ENCODE peak calls at places on chromosomes 7 and 10, in six cellular contexts. X is mesenchymal stem cell, J is GM23248, Y is astrocyte, D is upper lobe of left lung, L is PC-3. A is an unnamed sample.

GRCh38 chr10:84308021-84308420 is 20.4 kb upstream of the CCSER2 start:
- DNase-seq in X (no peak), J (no peak), Y (peak; percentile 8), D (no peak), L (no peak), A (no peak)

GRCh38 chr10:124745678-124746077 is 1.5 kb upstream of the FAM53B start:
- DNase-seq in X (peak; percentile 75), J (peak; percentile 66), Y (no peak), D (no peak), L (peak; percentile 76), A (peak; percentile 40)

GRCh38 chr10:94879214-94879613 is 59.2 kb upstream of the CYP2C9 start:
- DNase-seq in X (no peak), J (no peak), Y (no peak), D (no peak), L (no peak), A (no peak)

GRCh38 chr10:102777696-102778530 is 34.2 kb downstream of the WBP1L start:
- DNase-seq in X (no peak), J (no peak), Y (no peak), D (no peak), L (no peak), A (no peak)

GRCh38 chr10:103660364-103661197 is 167.1 kb downstream of the NEURL1 start:
- DNase-seq in X (no peak), J (peak; percentile 74), Y (no peak), D (no peak), L (no peak), A (peak; percentile 26)

GRCh38 chr7:48366096-48366495 is 194.8 kb downstream of the ABCA13 start:
- DNase-seq in X (no peak), J (no peak), Y (peak; percentile 3), D (no peak), L (peak; percentile 78), A (no peak)

GRCh38 chr7:121620206-121620605 is 224.1 kb upstream of the FAM3C start:
- DNase-seq in X (no peak), J (no peak), Y (no peak), D (no peak), L (no peak), A (no peak)

GRCh38 chr7:133003052-133003910 is 78.6 kb downstream of the CHCHD3 start:
- DNase-seq in X (peak; percentile 33), J (no peak), Y (no peak), D (no peak), L (no peak), A (no peak)

GRCh38 chr10:103763374-103764202 is 91.8 kb downstream of the SH3PXD2A start:
- DNase-seq in X (peak; percentile 34), J (peak; percentile 36), Y (no peak), D (no peak), L (no peak), A (no peak)

GRCh38 chr10:19628767-19629443 is 187.3 kb upstream of the PLXDC2 start:
- DNase-seq in X (peak; percentile 39), J (peak; percentile 56), Y (peak; percentile 12), D (no peak), L (no peak), A (no peak)

GRCh38 chr10:63166742-63167258 is 33.7 kb downstream of the NRBF2 start:
- DNase-seq in X (peak; percentile 85), J (peak; percentile 82), Y (peak; percentile 56), D (no peak), L (peak; percentile 99), A (peak; percentile 10)

GRCh38 chr10:61503051-61503450 is 49.9 kb upstream of the TMEM26 start:
- DNase-seq in X (no peak), J (peak; percentile 85), Y (peak; percentile 43), D (no peak), L (peak; percentile 55), A (no peak)

GRCh38 chr7:1057416-1058291 is 13.3 kb downstream of the GPR146 start:
- DNase-seq in X (no peak), J (no peak), Y (no peak), D (no peak), L (no peak), A (no peak)

GRCh38 chr10:74771054-74771453 is 55.3 kb upstream of the KAT6B start:
- DNase-seq in X (no peak), J (no peak), Y (no peak), D (no peak), L (no peak), A (no peak)

GRCh38 chr7:2701832-2702593 is 14.0 kb downstream of the AMZ1 start:
- DNase-seq in X (no peak), J (peak; percentile 91), Y (no peak), D (no peak), L (no peak), A (no peak)

GRCh38 chr7:127905491-127906330 is 125.5 kb downstream of the LRRC4 start:
- DNase-seq in X (peak; percentile 61), J (peak; percentile 69), Y (peak; percentile 54), D (no peak), L (peak; percentile 16), A (no peak)

GRCh38 chr10:97827778-97828291 is 21.8 kb upstream of the GOLGA7B start:
- DNase-seq in X (no peak), J (peak; percentile 56), Y (no peak), D (no peak), L (peak; percentile 48), A (no peak)

GRCh38 chr7:68547794-68548193 is 1050.5 kb upstream of the AUTS2 start:
- DNase-seq in X (peak; percentile 11), J (no peak), Y (no peak), D (no peak), L (no peak), A (no peak)

GRCh38 chr7:18356195-18356645 is 139.3 kb upstream of the HDAC9 start:
- DNase-seq in X (peak; percentile 57), J (peak; percentile 56), Y (peak; percentile 15), D (no peak), L (peak; percentile 43), A (no peak)

GRCh38 chr10:104317195-104318095 is 20.8 kb downstream of the ITPRIP start:
- DNase-seq in X (peak; percentile 53), J (peak; percentile 88), Y (peak; percentile 59), D (no peak), L (peak; percentile 56), A (no peak)

GRCh38 chr10:42428534-42428933 is 209.8 kb downstream of the ZNF33B start:
- DNase-seq in X (no peak), J (peak; percentile 28), Y (no peak), D (no peak), L (peak; percentile 66), A (no peak)

DNA sequence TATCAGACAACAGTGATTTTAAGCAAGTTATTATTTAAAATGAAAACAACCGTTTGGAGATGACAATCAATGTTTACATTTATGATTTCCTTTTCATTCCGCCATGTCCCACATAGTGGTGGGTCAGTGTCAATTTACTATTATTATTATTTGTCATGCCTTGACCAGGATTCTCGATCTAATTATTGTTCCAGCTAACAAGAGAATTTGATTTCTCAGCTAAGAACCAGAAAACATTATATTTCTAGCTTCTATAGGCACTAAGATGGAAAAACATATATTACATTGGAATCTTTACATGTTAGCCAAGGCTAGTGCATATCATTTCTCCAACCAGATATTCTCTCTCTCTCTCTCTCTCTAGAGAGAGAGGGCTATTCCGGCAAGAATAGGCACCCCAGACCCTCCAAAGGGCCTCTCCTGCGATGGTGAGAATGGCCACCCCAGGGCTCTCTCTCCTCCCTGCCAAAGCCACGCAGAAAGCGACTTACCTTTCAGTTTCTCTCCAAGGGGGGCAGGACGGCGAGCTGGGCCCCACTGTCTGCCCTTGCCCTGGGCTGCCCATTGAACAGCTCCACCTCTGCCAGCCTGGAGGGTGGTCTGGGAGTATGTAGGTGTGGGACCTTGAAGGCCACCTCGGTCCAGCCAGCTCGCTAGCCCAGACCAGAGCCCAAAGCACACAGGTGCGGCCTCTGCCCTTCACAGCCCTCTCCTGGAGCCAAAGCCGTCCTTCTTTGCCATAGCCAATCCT is 2.4 kb downstream of the HOXA3 start:
- DNase-seq in X (no peak), J (no peak), Y (no peak), D (no peak), L (peak; percentile 26), A (peak; percentile 23)
- H3K27me3 ChIP-seq in X (peaks cover 53% of the 10 kb centered on the region), J (no peaks in the 10 kb centered on the region), Y (peaks cover 95% of the 10 kb centered on the region), D (peaks cover 52% of the 10 kb centered on the region), L (no peaks in the 10 kb centered on the region), A (no peaks in the 10 kb centered on the region)

GRCh38 chr10:3714957-3715356 is 70.1 kb downstream of the KLF6 start:
- DNase-seq in X (no peak), J (no peak), Y (no peak), D (no peak), L (no peak), A (no peak)

GRCh38 chr10:3719024-3719843 is 65.8 kb downstream of the KLF6 start:
- DNase-seq in X (no peak), J (no peak), Y (no peak), D (no peak), L (no peak), A (peak; percentile 39)

GRCh38 chr10:3716093-3716492 is 68.9 kb downstream of the KLF6 start:
- DNase-seq in X (no peak), J (no peak), Y (peak; percentile 58), D (no peak), L (peak; percentile 35), A (no peak)

GRCh38 chr10:3723706-3724225 is 61.2 kb downstream of the KLF6 start:
- DNase-seq in X (no peak), J (peak; percentile 23), Y (peak; percentile 85), D (no peak), L (no peak), A (no peak)

DNA sequence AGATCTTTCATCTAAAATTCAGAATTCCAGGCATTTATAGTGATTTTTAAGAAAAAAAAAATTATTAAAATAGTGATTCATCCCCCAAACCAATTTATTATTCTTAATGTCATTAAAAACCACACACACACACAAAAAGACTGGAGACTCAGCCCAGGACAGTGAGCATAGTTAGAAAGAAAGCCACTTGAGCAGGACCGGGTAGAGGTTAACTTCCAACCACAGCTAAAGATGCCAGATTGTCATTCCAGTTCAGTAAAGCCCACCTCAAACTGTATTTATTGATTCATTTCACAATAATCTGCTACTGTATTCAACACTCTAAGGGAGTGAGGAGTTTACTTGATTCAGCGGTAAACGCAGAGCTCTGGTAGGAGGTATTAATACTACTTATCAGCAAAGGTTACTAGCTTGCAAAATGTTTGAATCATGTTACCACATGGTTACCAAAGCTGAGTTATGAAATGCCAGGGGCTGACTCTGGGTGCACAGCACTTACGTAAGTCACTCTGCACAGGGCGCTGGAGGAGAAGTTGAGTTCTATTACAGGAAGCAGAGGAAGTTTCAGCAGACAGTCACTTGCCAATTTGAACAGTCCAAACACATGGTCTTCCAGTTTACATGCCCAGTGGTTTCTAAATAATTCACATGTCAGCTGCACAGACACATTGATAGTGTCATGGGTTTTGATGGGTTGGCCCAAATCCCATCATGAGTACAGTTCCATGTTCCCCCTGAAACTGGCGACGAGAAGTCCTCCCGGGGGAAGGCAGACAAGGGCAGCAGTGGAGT is 64.6 kb downstream of the KLF6 start:
- DNase-seq in X (peak; percentile 85), J (peak; percentile 94), Y (peak; percentile 88), D (peak; percentile 87), L (no peak), A (no peak)
- H3K27ac ChIP-seq in X (no peak overlapping the region), J (peak overlapping the region; percentile 45), Y (no peak overlapping the region), D (peak overlapping the region; percentile 77), L (no peak overlapping the region), A (no peak overlapping the region)

DNA sequence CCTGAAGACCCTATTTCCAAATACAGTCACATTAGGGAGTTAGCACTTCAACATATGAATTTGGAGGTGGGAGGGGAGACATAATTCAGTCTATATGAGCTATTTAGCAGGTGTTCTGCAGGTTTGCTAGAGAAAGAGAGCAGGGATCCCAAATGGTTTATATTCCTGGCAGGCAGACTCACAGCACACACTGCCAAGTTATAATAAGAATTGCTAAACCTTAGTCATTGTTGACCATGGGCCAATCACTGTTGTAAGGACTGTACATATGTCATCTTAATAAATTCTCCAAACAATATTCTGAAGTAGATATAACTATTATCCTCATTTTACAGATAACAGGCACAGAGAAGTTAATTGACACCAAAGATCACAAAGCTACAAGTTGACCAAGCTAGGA is 1.5 kb upstream of the CCDC3 start:
- DNase-seq in X (no peak), J (peak; percentile 29), Y (peak; percentile 33), D (no peak), L (peak; percentile 46), A (no peak)
- H3K27me3 ChIP-seq in X (peaks cover 79% of the 10 kb centered on the region), J (peaks cover 25% of the 10 kb centered on the region), Y (peaks cover 26% of the 10 kb centered on the region), D (peaks cover 10% of the 10 kb centered on the region), L (no peaks in the 10 kb centered on the region), A (no peaks in the 10 kb centered on the region)

GRCh38 chr10:6274504-6274903 is 71.8 kb downstream of the PFKFB3 start:
- DNase-seq in X (peak; percentile 35), J (no peak), Y (no peak), D (no peak), L (no peak), A (no peak)
- H3K27ac ChIP-seq in X (peak overlapping the region; percentile 93), J (peak overlapping the region; percentile 95), Y (peak overlapping the region; percentile 90), D (peak overlapping the region; percentile 85), L (peak overlapping the region; percentile 87), A (no peak overlapping the region)